ENCODE peak calls at places on chromosomes 5 and 9, in five cellular contexts. C, Y, K, B and P are unnamed samples.
A peak's percentile ranks its signal among the peaks of the same experiment; 100 is the strongest.

GRCh38 chr5:180130291-180130869 is 58.8 kb upstream of the RNF130 start:
- DNase-seq in C (no peak), Y (peak; percentile 23), K (no peak), B (no peak), P (no peak)

GRCh38 chr9:121818841-121819430 is 167.5 kb downstream of the DAB2IP start:
- DNase-seq in C (no peak), Y (no peak), K (no peak), B (no peak), P (no peak)

GRCh38 chr5:141608046-141608445 is 10.8 kb downstream of the DIAPH1 start:
- DNase-seq in C (no peak), Y (no peak), K (no peak), B (no peak), P (no peak)

GRCh38 chr5:149301049-149301743 is 29.5 kb downstream of the AFAP1L1 start:
- DNase-seq in C (no peak), Y (no peak), K (no peak), B (no peak), P (no peak)

GRCh38 chr9:93619272-93619775 is 42.9 kb downstream of the PHF2 start:
- DNase-seq in C (no peak), Y (peak; percentile 47), K (no peak), B (no peak), P (no peak)

GRCh38 chr5:36230151-36230788 is 11.5 kb downstream of the NADK2 start:
- DNase-seq in C (no peak), Y (no peak), K (no peak), B (no peak), P (no peak)

GRCh38 chr5:94968507-94969095 is 316.3 kb downstream of the MCTP1 start:
- DNase-seq in C (no peak), Y (no peak), K (peak; percentile 25), B (peak; percentile 81), P (peak; percentile 87)

GRCh38 chr9:122551371-122551770 is 1.5 kb upstream of the OR1N2 start:
- DNase-seq in C (no peak), Y (no peak), K (no peak), B (no peak), P (no peak)

GRCh38 chr5:139410121-139410885 is 6.4 kb upstream of the SPATA24 start:
- DNase-seq in C (no peak), Y (no peak), K (no peak), B (no peak), P (peak; percentile 3)

GRCh38 chr9:87515588-87516221 is 18.0 kb downstream of the DAPK1 start:
- DNase-seq in C (no peak), Y (no peak), K (no peak), B (no peak), P (no peak)

GRCh38 chr5:175846332-175846731 is 25.0 kb upstream of the CPLX2 start:
- DNase-seq in C (no peak), Y (no peak), K (no peak), B (no peak), P (no peak)

GRCh38 chr9:93292664-93293328 is 108.9 kb downstream of the WNK2 start:
- DNase-seq in C (no peak), Y (no peak), K (no peak), B (no peak), P (no peak)

GRCh38 chr9:109950710-109951443 is 170.9 kb downstream of the PALM2AKAP2 start:
- DNase-seq in C (no peak), Y (no peak), K (no peak), B (peak; percentile 53), P (no peak)

GRCh38 chr5:154308457-154309360 is 118.2 kb downstream of the GALNT10 start:
- DNase-seq in C (no peak), Y (no peak), K (peak; percentile 44), B (no peak), P (peak; percentile 60)

GRCh38 chr5:73369283-73369682 is 79.3 kb downstream of the FOXD1 start:
- DNase-seq in C (no peak), Y (no peak), K (no peak), B (no peak), P (no peak)

GRCh38 chr5:136209346-136209910 is 16.5 kb upstream of the SMIM32 start:
- DNase-seq in C (no peak), Y (no peak), K (no peak), B (no peak), P (no peak)

GRCh38 chr5:139809331-139809810 is 13.8 kb downstream of the PSD2 start:
- DNase-seq in C (no peak), Y (peak; percentile 37), K (no peak), B (no peak), P (no peak)

GRCh38 chr9:69136781-69137180 is 37.3 kb upstream of the TJP2 start:
- DNase-seq in C (no peak), Y (no peak), K (no peak), B (no peak), P (no peak)

GRCh38 chr9:127707766-127708165 is 978 bp downstream of the CFAP157 start:
- DNase-seq in C (no peak), Y (no peak), K (no peak), B (peak; percentile 58), P (no peak)

GRCh38 chr5:35920890-35921289 is 17.5 kb downstream of the CAPSL start:
- DNase-seq in C (no peak), Y (no peak), K (no peak), B (peak; percentile 32), P (no peak)

GRCh38 chr9:79661926-79662552 is 90.3 kb downstream of the TLE4 start:
- DNase-seq in C (no peak), Y (no peak), K (no peak), B (peak; percentile 48), P (peak; percentile 21)
- H3K4me1 ChIP-seq in C (peaks cover 12% of the 10 kb centered on the region), Y (peaks cover 9% of the 10 kb centered on the region), K (peaks cover 33% of the 10 kb centered on the region), B (peaks cover 3% of the 10 kb centered on the region), P (peaks cover 9% of the 10 kb centered on the region)

GRCh38 chr9:94680020-94680419 is 40.7 kb upstream of the FBP1 start:
- DNase-seq in C (no peak), Y (no peak), K (no peak), B (no peak), P (no peak)
- H3K4me3 ChIP-seq in C (no peak overlapping the region), Y (no peak overlapping the region), K (no peak overlapping the region), B (no peak overlapping the region), P (no peak overlapping the region)

GRCh38 chr9:116365056-116365471 is 211.5 kb downstream of the PAPPA start:
- DNase-seq in C (peak; percentile 79), Y (peak; percentile 78), K (no peak), B (peak; percentile 19), P (peak; percentile 89)
- H3K4me1 ChIP-seq in C (peaks cover 2% of the 10 kb centered on the region), Y (peaks cover 33% of the 10 kb centered on the region), K (peaks cover 44% of the 10 kb centered on the region), B (no peaks in the 10 kb centered on the region), P (peaks cover 30% of the 10 kb centered on the region)

GRCh38 chr9:130184983-130185382 is 12.8 kb downstream of the NCS1 start:
- DNase-seq in C (no peak), Y (no peak), K (no peak), B (peak; percentile 46), P (no peak)
- H3K4me3 ChIP-seq in C (peak overlapping the region; percentile 28), Y (no peak overlapping the region), K (no peak overlapping the region), B (no peak overlapping the region), P (no peak overlapping the region)